ENCODE peak calls at places on chromosomes 13 and 19, in four cellular contexts. P is heart left ventricle; L is gastrocnemius medialis; H is naive thymus-derived CD4-positive, alpha-beta T cell. I is an unnamed sample.
A peak's percentile ranks its signal among the peaks of the same experiment; 100 is the strongest.

GRCh38 chr13:37492741-37493514 is 105.6 kb downstream of the POSTN start:
- DNase-seq in P (no peak), L (no peak), H (no peak), I (no peak)

GRCh38 chr19:7226749-7227148 is 67.5 kb downstream of the INSR start:
- DNase-seq in P (no peak), L (no peak), H (no peak), I (no peak)

GRCh38 chr13:73656863-73657262 is 477.3 kb downstream of the KLF12 start:
- DNase-seq in P (no peak), L (no peak), H (no peak), I (no peak)

GRCh38 chr13:29674532-29674931 is 79.0 kb upstream of the SLC7A1 start:
- DNase-seq in P (no peak), L (no peak), H (no peak), I (no peak)

GRCh38 chr13:32205426-32206096 is 109.6 kb downstream of the ZAR1L start:
- DNase-seq in P (no peak), L (no peak), H (no peak), I (no peak)

GRCh38 chr19:367963-368623 is 23.5 kb upstream of the MIER2 start:
- DNase-seq in P (no peak), L (no peak), H (no peak), I (no peak)

GRCh38 chr19:52345162-52345561 is 9.1 kb downstream of the ZNF610 start:
- DNase-seq in P (no peak), L (no peak), H (no peak), I (no peak)

GRCh38 chr19:18789883-18790565 is 1.1 kb downstream of the COMP start:
- DNase-seq in P (no peak), L (no peak), H (no peak), I (no peak)

GRCh38 chr19:43784251-43784980 is 3.6 kb upstream of the KCNN4 start:
- DNase-seq in P (peak; percentile 32), L (no peak), H (peak; percentile 39), I (no peak)

GRCh38 chr19:4660181-4660791 is 9.9 kb downstream of the MYDGF start:
- DNase-seq in P (peak; percentile 56), L (no peak), H (no peak), I (peak; percentile 73)

GRCh38 chr13:97274782-97275252 is 52.7 kb downstream of the MBNL2 start:
- DNase-seq in P (no peak), L (no peak), H (no peak), I (no peak)

GRCh38 chr13:84684048-84684662 is 801.9 kb upstream of the SLITRK1 start:
- DNase-seq in P (peak; percentile 25), L (no peak), H (no peak), I (no peak)

GRCh38 chr13:91347996-91348905 is 764 bp downstream of the MIR17HG start:
- DNase-seq in P (peak; percentile 45), L (no peak), H (peak; percentile 65), I (peak; percentile 74)

DNA sequence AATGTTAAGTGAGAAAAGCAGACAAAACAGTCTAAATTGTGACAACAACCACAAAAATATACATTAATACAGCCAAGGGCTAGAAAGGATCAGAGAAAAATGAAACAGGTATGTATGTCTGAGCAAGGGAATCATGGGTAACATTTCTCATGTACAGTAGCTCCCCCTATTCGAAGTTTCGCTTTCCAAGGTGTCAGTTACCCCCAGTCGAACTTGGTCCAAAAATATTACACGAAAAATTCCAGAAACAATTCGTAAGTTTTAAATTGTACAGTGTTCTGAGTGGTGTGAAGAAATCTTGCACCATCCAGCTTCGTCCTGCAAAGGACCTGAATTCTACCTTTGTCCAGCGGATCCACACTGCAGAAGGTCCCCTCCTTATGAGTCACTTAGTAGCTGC is 1.8 kb upstream of the RNASEH2B start:
- DNase-seq in P (no peak), L (no peak), H (no peak), I (no peak)
- H3K4me1 ChIP-seq in P (peaks cover 28% of the 10 kb centered on the region), L (peaks cover 14% of the 10 kb centered on the region), H (peaks cover 9% of the 10 kb centered on the region), I (peaks cover 23% of the 10 kb centered on the region)

GRCh38 chr19:35960432-35960972 is 24.3 kb downstream of the LRFN3 start:
- DNase-seq in P (no peak), L (no peak), H (no peak), I (no peak)

GRCh38 chr19:35959040-35959967 is 23.1 kb downstream of the LRFN3 start:
- DNase-seq in P (peak; percentile 36), L (no peak), H (peak; percentile 77), I (no peak)

GRCh38 chr19:35958660-35959039 is 22.5 kb downstream of the LRFN3 start:
- DNase-seq in P (no peak), L (no peak), H (no peak), I (no peak)

GRCh38 chr19:35959968-35960320 is 23.8 kb downstream of the LRFN3 start:
- DNase-seq in P (no peak), L (no peak), H (no peak), I (no peak)

DNA sequence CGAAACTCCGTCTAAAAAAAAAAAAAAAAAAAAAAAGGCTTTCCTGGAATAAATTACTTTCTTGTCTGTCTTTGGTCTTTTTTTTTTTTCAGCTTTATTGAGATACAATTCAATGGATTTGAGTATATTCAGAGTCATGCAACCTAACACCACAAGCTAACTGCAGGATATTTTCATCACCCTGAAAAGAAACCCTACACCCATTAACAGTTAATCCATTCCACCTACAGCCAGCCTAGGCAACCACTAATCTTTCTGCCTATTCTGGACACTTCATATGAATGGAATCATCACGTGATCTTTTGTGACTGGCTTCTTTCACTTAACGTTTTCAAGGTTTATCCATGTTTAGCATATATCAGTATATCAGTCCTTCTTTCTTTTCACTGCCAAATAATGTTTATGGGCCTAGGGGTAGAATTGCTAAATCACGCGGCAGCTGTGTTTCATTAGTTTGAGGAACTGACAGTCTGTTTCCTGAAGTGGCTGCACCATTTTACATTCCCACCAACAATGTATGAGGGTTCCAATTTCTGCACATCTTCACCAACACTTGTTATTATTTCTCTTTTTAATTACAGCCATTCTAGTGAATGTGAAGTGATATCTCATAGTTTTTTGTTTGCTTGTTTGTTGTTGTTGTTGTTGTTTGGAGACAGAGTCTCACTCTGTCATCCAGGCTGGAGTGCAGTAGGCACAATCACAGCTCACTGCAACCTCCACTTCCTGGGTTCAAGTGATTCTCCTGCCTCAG is 19.9 kb downstream of the LRFN3 start:
- DNase-seq in P (no peak), L (no peak), H (no peak), I (no peak)
- H3K4me1 ChIP-seq in P (peaks cover 33% of the 10 kb centered on the region), L (no peaks in the 10 kb centered on the region), H (peaks cover 64% of the 10 kb centered on the region), I (no peaks in the 10 kb centered on the region)

GRCh38 chr19:40596608-40597328 is 4.4 kb upstream of the LTBP4 start:
- DNase-seq in P (peak; percentile 73), L (no peak), H (no peak), I (peak; percentile 83)

GRCh38 chr19:40598918-40599307 is 2.3 kb upstream of the LTBP4 start:
- DNase-seq in P (peak; percentile 20), L (no peak), H (no peak), I (no peak)

GRCh38 chr19:40597329-40597838 is 3.8 kb upstream of the LTBP4 start:
- DNase-seq in P (no peak), L (no peak), H (no peak), I (no peak)

GRCh38 chr19:40599331-40600085 is 1.7 kb upstream of the LTBP4 start:
- DNase-seq in P (peak; percentile 42), L (no peak), H (no peak), I (no peak)

GRCh38 chr19:40598121-40598917 is 2.9 kb upstream of the LTBP4 start:
- DNase-seq in P (peak; percentile 89), L (peak; percentile 61), H (peak; percentile 55), I (peak; percentile 95)
- H3K4me1 ChIP-seq in P (peaks cover 62% of the 10 kb centered on the region), L (peaks cover 34% of the 10 kb centered on the region), H (peaks cover 46% of the 10 kb centered on the region), I (peaks cover 65% of the 10 kb centered on the region)

DNA sequence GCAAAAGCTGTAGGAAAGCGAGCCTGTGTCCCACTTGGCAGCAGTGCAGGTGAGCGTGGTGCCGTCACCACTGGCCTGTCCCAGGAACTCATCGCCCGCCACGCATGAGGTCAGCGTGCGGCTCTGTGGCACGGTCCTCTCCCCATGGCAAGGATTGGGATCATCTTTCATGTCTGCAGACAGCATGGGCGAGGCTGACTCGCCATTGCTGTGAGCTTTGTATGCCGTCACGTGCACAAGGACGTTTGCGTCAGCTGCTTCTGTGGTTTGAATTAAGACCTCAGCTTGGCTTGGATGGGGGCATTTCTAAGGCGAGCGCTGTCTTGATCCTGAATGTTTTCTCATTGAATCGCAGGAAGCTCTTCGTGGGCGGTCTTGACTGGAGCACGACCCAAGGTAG is 9.8 kb downstream of the DAZAP1 start:
- DNase-seq in P (no peak), L (peak; percentile 77), H (no peak), I (no peak)
- H3K4me1 ChIP-seq in P (peaks cover 60% of the 10 kb centered on the region), L (peaks cover 69% of the 10 kb centered on the region), H (peaks cover 13% of the 10 kb centered on the region), I (peaks cover 59% of the 10 kb centered on the region)

DNA sequence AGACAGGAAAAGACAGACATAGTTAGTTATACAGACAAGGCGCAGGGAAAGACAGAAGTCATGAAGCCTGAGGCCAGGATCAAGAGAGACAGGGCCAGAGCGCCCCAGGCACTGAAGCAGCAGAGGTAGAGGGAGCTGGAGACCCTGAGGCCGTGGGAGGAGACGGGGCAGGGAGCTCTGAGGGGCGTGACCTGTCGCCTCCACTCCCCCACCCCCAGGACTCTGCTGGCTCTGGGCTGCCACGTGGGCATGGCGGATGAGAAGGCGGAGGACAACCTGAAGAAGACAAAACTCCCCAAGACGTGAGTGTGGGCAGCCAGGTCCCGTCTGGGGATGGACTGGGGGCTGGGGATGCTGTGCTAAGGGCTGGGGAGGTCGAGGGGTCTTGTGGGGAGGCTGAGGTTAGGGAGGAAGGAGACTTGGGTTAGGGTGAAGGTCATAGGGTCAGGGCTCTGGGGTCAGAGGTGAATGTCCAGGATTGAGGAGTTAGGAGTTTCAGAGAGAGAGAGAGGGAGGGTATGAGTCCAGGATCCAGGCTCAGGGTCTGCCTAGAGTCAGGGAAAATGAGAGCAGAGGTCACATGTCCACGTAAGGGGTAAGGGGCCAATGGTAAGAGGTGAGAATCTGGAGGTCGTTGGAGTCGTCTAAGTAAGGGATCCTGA is 31.1 kb downstream of the RYR1 start:
- DNase-seq in P (no peak), L (no peak), H (no peak), I (no peak)
- H3K4me1 ChIP-seq in P (no peaks in the 10 kb centered on the region), L (peaks cover 6% of the 10 kb centered on the region), H (no peaks in the 10 kb centered on the region), I (no peaks in the 10 kb centered on the region)

DNA sequence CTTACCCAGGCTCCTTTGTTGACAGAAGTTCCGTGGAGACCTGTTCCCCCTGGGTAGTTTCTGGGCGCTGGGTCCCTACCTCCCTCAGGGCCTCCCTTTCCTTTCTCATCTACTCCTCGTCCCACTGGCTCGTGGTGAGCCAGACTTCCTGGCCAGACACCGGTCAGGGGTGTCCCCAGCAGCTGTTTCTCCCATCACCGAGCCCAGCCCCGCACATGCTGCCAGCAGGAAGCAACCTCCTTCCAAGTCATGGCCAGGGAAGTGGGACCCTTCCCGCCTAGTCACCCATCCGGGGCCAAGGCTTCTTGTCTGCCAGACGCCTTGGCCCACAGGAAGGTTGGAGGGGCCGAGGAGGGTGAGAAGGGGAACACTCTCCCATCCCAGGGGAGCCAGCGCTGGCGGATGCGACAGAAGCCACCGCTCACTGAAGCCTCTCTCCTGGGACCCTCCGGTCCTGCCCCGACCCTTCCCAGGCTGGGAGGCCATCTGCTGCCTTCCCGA is 5.7 kb downstream of the PAK4 start:
- DNase-seq in P (peak; percentile 84), L (no peak), H (no peak), I (peak; percentile 79)
- H3K4me1 ChIP-seq in P (peaks cover 56% of the 10 kb centered on the region), L (peaks cover 25% of the 10 kb centered on the region), H (no peaks in the 10 kb centered on the region), I (peaks cover 74% of the 10 kb centered on the region)

I was measured in sigmoid colon.